ENCODE peak calls at places on chromosomes 2 and 18, in four cellular contexts. I is AG08396, A is NCI-H187, Z is fibroblast of the conjunctiva. V is an unnamed sample.

GRCh38 chr2:61763605-61764034 is 90.2 kb downstream of the FAM161A start:
- DNase-seq in I (peak; percentile 76), A (no peak), Z (peak; percentile 78), V (peak; percentile 64)

GRCh38 chr2:11773747-11774536 is 27.5 kb downstream of the LPIN1 start:
- DNase-seq in I (no peak), A (no peak), Z (no peak), V (no peak)

GRCh38 chr2:96907405-96908041 is 37.6 kb upstream of the SEMA4C start:
- DNase-seq in I (peak; percentile 75), A (no peak), Z (peak; percentile 53), V (no peak)

GRCh38 chr2:189370719-189371118 is 70.6 kb upstream of the WDR75 start:
- DNase-seq in I (no peak), A (no peak), Z (no peak), V (no peak)

GRCh38 chr2:25145803-25146202 is 22.6 kb downstream of the POMC start:
- DNase-seq in I (no peak), A (no peak), Z (no peak), V (no peak)

GRCh38 chr2:214881647-214882205 is 72.2 kb upstream of the BARD1 start:
- DNase-seq in I (no peak), A (no peak), Z (peak; percentile 9), V (no peak)

GRCh38 chr2:20635698-20636584 is 15.0 kb downstream of the HS1BP3 start:
- DNase-seq in I (peak; percentile 92), A (peak; percentile 65), Z (peak; percentile 75), V (peak; percentile 93)

GRCh38 chr2:210617732-210618330 is 61.4 kb downstream of the CPS1 start:
- DNase-seq in I (peak; percentile 45), A (no peak), Z (peak; percentile 27), V (peak; percentile 60)

GRCh38 chr2:85804026-85804425 is 50.2 kb downstream of the ATOH8 start:
- DNase-seq in I (no peak), A (no peak), Z (no peak), V (no peak)

GRCh38 chr2:192381082-192381481 is 186.3 kb upstream of the TMEFF2 start:
- DNase-seq in I (no peak), A (no peak), Z (no peak), V (no peak)

GRCh38 chr2:111930404-111930803 is 32.0 kb downstream of the MERTK start:
- DNase-seq in I (no peak), A (no peak), Z (no peak), V (no peak)

GRCh38 chr2:135164431-135164830 is 112.3 kb downstream of the RAB3GAP1 start:
- DNase-seq in I (peak; percentile 57), A (no peak), Z (no peak), V (no peak)

GRCh38 chr2:41400057-41400665 is 647.7 kb upstream of the PKDCC start:
- DNase-seq in I (peak; percentile 4), A (no peak), Z (no peak), V (no peak)

GRCh38 chr18:64037812-64038414 is 68.0 kb downstream of the SERPINB8 start:
- DNase-seq in I (peak; percentile 32), A (no peak), Z (no peak), V (peak; percentile 63)

GRCh38 chr2:23564618-23564967 is 179.6 kb downstream of the KLHL29 start:
- DNase-seq in I (peak; percentile 85), A (no peak), Z (no peak), V (no peak)

GRCh38 chr2:96175951-96176350 is 30.7 kb upstream of the DUSP2 start:
- DNase-seq in I (peak; percentile 69), A (no peak), Z (no peak), V (no peak)

GRCh38 chr2:68727698-68728375 is 6.8 kb upstream of the ARHGAP25 start:
- DNase-seq in I (peak; percentile 36), A (no peak), Z (no peak), V (no peak)

GRCh38 chr2:232588031-232588430 is 37.5 kb downstream of the EIF4E2 start:
- DNase-seq in I (no peak), A (no peak), Z (no peak), V (no peak)

GRCh38 chr2:234528410-234529150 is 31.7 kb upstream of the ARL4C start:
- DNase-seq in I (no peak), A (no peak), Z (no peak), V (no peak)

GRCh38 chr2:28250006-28250405 is 142.7 kb upstream of the FOSL2 start:
- DNase-seq in I (peak; percentile 68), A (no peak), Z (peak; percentile 64), V (no peak)

GRCh38 chr2:161391737-161392506 is 24.2 kb upstream of the TBR1 start:
- DNase-seq in I (no peak), A (no peak), Z (no peak), V (no peak)

GRCh38 chr2:120966510-120967254 is 231.0 kb downstream of the GLI2 start:
- DNase-seq in I (no peak), A (no peak), Z (no peak), V (no peak)

GRCh38 chr2:9641641-9642040 is 10.8 kb upstream of the YWHAQ start:
- DNase-seq in I (no peak), A (no peak), Z (no peak), V (no peak)

GRCh38 chr2:171630812-171631626 is 56.2 kb upstream of the DYNC1I2 start:
- DNase-seq in I (no peak), A (no peak), Z (no peak), V (no peak)

GRCh38 chr2:121408641-121409040 is 122.0 kb upstream of the RNU4ATAC start:
- DNase-seq in I (no peak), A (no peak), Z (no peak), V (no peak)

GRCh38 chr2:239236808-239237205 is 164.0 kb downstream of the HDAC4 start:
- DNase-seq in I (no peak), A (peak; percentile 82), Z (no peak), V (no peak)

GRCh38 chr2:54560146-54560881 is 104.2 kb downstream of the SPTBN1 start:
- DNase-seq in I (peak; percentile 45), A (no peak), Z (no peak), V (peak; percentile 58)

GRCh38 chr18:38450876-38451275 is 885.3 kb upstream of the CELF4 start:
- DNase-seq in I (no peak), A (no peak), Z (no peak), V (no peak)

GRCh38 chr2:233034091-233034882 is 1.8 kb downstream of the NEU2 start:
- DNase-seq in I (no peak), A (no peak), Z (no peak), V (no peak)

GRCh38 chr2:101440127-101440738 is 34.7 kb downstream of the RFX8 start:
- DNase-seq in I (no peak), A (no peak), Z (no peak), V (no peak)

GRCh38 chr2:201180010-201180409 is 2.9 kb upstream of the CASP10 start:
- DNase-seq in I (no peak), A (no peak), Z (no peak), V (no peak)

GRCh38 chr18:39486268-39486667 is 1920.7 kb upstream of the CELF4 start:
- DNase-seq in I (no peak), A (no peak), Z (no peak), V (no peak)

GRCh38 chr2:113098061-113098460 is 29.3 kb upstream of the IL1RN start:
- DNase-seq in I (no peak), A (no peak), Z (no peak), V (no peak)

GRCh38 chr2:107809835-107810234 is 16.9 kb upstream of the RGPD4 start:
- DNase-seq in I (no peak), A (peak; percentile 39), Z (no peak), V (no peak)

GRCh38 chr18:2572144-2572682 is 856 bp downstream of the NDC80 start:
- DNase-seq in I (no peak), A (no peak), Z (no peak), V (no peak)

GRCh38 chr2:164275659-164276058 is 345.6 kb downstream of the GRB14 start:
- DNase-seq in I (no peak), A (no peak), Z (no peak), V (no peak)

GRCh38 chr2:231930601-231931281 is 4.5 kb upstream of the NPPC start:
- DNase-seq in I (peak; percentile 4), A (no peak), Z (no peak), V (no peak)

GRCh38 chr2:219595250-219595649 is 2.4 kb upstream of the STK11IP start:
- DNase-seq in I (no peak), A (no peak), Z (no peak), V (no peak)

GRCh38 chr18:31241900-31242409 is 76.0 kb upstream of the DSG1 start:
- DNase-seq in I (no peak), A (no peak), Z (no peak), V (no peak)

V was measured in HuH-7.